ENCODE peak calls at places on chromosomes 1 and 21, in four cellular contexts. B is CD8-positive, alpha-beta T cell; U is neural progenitor cell; Y is spleen. O is an unnamed sample.

GRCh38 chr1:157363660-157364140 is 188.6 kb downstream of the FCRL5 start:
- DNase-seq in B (no peak), U (peak; percentile 71), Y (no peak), O (peak; percentile 27)

GRCh38 chr21:37367301-37367757 is 756 bp downstream of the DYRK1A start:
- DNase-seq in B (no peak), U (peak; percentile 30), Y (peak; percentile 89), O (peak; percentile 43)

GRCh38 chr1:26280333-26281042 is 602 bp downstream of the SH3BGRL3 start:
- DNase-seq in B (no peak), U (no peak), Y (peak; percentile 75), O (no peak)

GRCh38 chr1:168688679-168689657 is 40.0 kb downstream of the DPT start:
- DNase-seq in B (no peak), U (no peak), Y (no peak), O (no peak)

GRCh38 chr21:33937146-33937545 is 21.5 kb upstream of the ATP5PO start:
- DNase-seq in B (no peak), U (no peak), Y (no peak), O (no peak)

GRCh38 chr1:13699936-13700520 is at the start of gene PRDM2:
- DNase-seq in B (peak; percentile 44), U (peak; percentile 74), Y (peak; percentile 93), O (peak; percentile 75)

GRCh38 chr1:80164150-80164549 is 1157.6 kb upstream of the ADGRL4 start:
- DNase-seq in B (no peak), U (no peak), Y (no peak), O (no peak)

GRCh38 chr1:87335175-87335992 is 6.7 kb downstream of the LMO4 start:
- DNase-seq in B (peak; percentile 48), U (peak; percentile 73), Y (peak; percentile 96), O (peak; percentile 72)

GRCh38 chr1:85601930-85602329 is 21.4 kb downstream of the CCN1 start:
- DNase-seq in B (no peak), U (no peak), Y (no peak), O (no peak)

GRCh38 chr1:22048351-22049192 is 3.9 kb upstream of the CDC42 start:
- DNase-seq in B (no peak), U (no peak), Y (no peak), O (no peak)

GRCh38 chr1:47990286-47990685 is 6.9 kb downstream of the TRABD2B start:
- DNase-seq in B (no peak), U (no peak), Y (no peak), O (no peak)

GRCh38 chr1:23779826-23780371 is 1.7 kb downstream of the PITHD1 start:
- DNase-seq in B (no peak), U (no peak), Y (no peak), O (no peak)

GRCh38 chr1:216186131-216186530 is 237.1 kb downstream of the USH2A start:
- DNase-seq in B (no peak), U (no peak), Y (no peak), O (peak; percentile 15)

GRCh38 chr1:19439464-19440171 is 45.7 kb downstream of the CAPZB start:
- DNase-seq in B (peak; percentile 22), U (peak; percentile 49), Y (no peak), O (no peak)

GRCh38 chr1:21820597-21821232 is 8.7 kb downstream of the LDLRAD2 start:
- DNase-seq in B (no peak), U (no peak), Y (no peak), O (no peak)

GRCh38 chr1:155085504-155086181 is 7.0 kb downstream of the EFNA3 start:
- DNase-seq in B (peak; percentile 59), U (peak; percentile 56), Y (peak; percentile 92), O (peak; percentile 45)

GRCh38 chr1:100306735-100307313 is 40.8 kb downstream of the RTCA start:
- DNase-seq in B (no peak), U (no peak), Y (no peak), O (no peak)

GRCh38 chr1:116693759-116694482 is 26.4 kb upstream of the IGSF3 start:
- DNase-seq in B (no peak), U (no peak), Y (no peak), O (no peak)

GRCh38 chr1:58446368-58446767 is 100.2 kb downstream of the OMA1 start:
- DNase-seq in B (no peak), U (no peak), Y (no peak), O (no peak)

GRCh38 chr1:17239420-17239819 is 9.5 kb upstream of the PADI3 start:
- DNase-seq in B (no peak), U (peak; percentile 93), Y (no peak), O (peak; percentile 83)

GRCh38 chr1:234721476-234722266 is 111.7 kb upstream of the IRF2BP2 start:
- DNase-seq in B (no peak), U (no peak), Y (no peak), O (no peak)

GRCh38 chr1:210949039-210949438 is 184.9 kb downstream of the KCNH1 start:
- DNase-seq in B (no peak), U (no peak), Y (no peak), O (no peak)

GRCh38 chr1:231369282-231369681 is 31.2 kb downstream of the SPRTN start:
- DNase-seq in B (no peak), U (peak; percentile 20), Y (no peak), O (no peak)
- TF ChIP-seq CTCF in B (no peak), U (no peak), Y (no peak), O (no peak)

DNA sequence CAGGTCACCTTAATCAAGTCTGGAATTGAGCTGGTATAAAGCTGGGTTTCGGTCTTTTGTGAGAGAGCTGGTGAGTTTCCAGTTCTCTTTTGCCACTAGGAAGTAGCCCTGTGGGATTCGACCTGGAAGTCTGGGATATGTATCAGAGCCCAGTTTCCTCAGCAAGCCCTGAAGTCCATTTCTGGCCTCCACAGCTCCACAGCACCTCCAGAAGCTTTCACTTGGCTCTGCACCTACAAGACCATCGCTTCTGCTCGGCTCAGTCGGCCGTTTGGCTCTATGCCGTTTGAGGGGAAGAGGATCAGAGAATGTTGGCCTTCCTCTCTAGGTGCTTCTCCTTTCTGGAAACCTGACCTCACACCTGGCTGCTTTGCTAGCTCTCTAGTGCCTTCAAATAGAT is 148.0 kb downstream of the GALNT2 start:
- DNase-seq in B (no peak), U (peak; percentile 52), Y (no peak), O (no peak)
- TF ChIP-seq CTCF in B (no peak), U (peak; percentile 48), Y (no peak), O (no peak)

DNA sequence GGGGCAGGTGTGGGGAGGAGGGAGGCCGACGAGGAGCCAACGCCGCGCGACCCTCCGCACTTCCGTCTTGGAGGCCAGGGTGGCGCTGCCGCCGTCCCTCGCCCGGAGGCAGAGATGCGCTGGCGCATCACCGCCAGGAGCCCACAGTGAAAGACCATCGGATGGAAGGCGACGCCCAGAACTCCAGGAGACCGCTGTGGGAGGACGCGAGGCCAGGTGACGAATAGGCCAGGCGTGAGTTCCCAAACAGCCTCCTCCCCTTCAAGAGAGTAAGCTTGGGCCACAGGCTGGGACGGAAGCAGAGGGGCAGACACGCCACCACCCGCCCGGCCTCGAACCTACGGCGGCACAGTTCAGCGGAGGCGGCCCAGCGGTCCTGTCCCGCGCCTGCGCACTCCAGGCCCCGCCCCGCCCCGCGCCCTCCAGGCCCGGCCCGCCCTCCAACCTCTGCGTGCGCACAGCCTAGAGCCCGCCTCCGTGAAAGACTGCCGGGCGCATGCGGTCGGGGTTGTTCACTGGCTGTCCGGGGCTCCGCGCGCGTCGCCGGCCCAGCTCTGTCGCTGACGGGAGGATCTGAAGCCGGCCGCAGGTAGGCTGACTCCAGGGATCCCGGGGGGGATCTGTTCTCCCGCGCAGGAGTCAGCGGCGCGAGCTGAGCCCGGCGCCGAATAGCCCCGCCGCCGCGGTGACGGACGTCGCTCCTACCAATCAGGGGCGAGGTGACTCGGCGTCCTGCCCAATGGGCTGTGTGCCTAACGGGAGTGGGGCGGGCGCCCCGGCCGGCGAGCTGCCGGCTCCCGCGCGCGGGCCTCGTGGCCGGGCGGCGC is at the start of gene CTPS1:
- DNase-seq in B (peak; percentile 96), U (peak; percentile 97), Y (peak; percentile 98), O (peak; percentile 96)
- TF ChIP-seq CTCF in B (no peak), U (peak; percentile 57), Y (no peak), O (no peak)

GRCh38 chr1:31263408-31263807 is 23.7 kb upstream of the NKAIN1 start:
- DNase-seq in B (no peak), U (no peak), Y (no peak), O (no peak)

GRCh38 chr1:31259746-31260145 is 20.1 kb upstream of the NKAIN1 start:
- DNase-seq in B (no peak), U (no peak), Y (no peak), O (no peak)

GRCh38 chr1:31264790-31265386 is 25.2 kb upstream of the NKAIN1 start:
- DNase-seq in B (no peak), U (no peak), Y (no peak), O (no peak)

GRCh38 chr1:31258581-31258980 is 18.9 kb upstream of the NKAIN1 start:
- DNase-seq in B (no peak), U (no peak), Y (no peak), O (no peak)

GRCh38 chr1:31261916-31262315 is 22.2 kb upstream of the NKAIN1 start:
- DNase-seq in B (no peak), U (no peak), Y (no peak), O (no peak)
- TF ChIP-seq CTCF in B (no peak), U (no peak), Y (no peak), O (no peak)

DNA sequence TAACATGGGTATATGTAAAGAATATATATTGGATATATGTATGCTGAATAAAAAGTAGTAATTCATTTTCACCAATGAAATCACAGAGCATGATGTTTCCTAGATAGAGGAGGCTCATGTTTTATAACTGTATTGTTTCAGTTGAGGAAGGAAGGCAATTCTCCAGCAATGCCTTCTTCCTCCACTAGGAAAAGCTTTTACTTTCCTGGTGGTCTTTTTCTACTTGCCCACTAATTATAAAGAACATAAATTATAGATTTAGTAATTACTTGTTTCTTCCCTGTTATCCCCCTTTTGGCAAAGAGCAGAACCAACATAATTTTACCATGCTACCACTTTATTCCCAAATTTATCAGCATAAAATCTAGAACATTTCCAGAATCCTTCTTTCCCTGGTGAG is 159.0 kb downstream of the PLA2G4A start:
- DNase-seq in B (no peak), U (no peak), Y (no peak), O (no peak)
- TF ChIP-seq CTCF in B (no peak), U (peak; percentile 45), Y (no peak), O (peak; percentile 27)

GRCh38 chr1:102970496-102971078 is 137.7 kb downstream of the COL11A1 start:
- DNase-seq in B (no peak), U (peak; percentile 86), Y (no peak), O (peak; percentile 40)
- TF ChIP-seq CTCF in B (no peak), U (peak; percentile 80), Y (peak; percentile 56), O (peak; percentile 72)

GRCh38 chr1:165768513-165769394 is at the start of gene TMCO1:
- DNase-seq in B (peak; percentile 89), U (peak; percentile 99), Y (peak; percentile 99), O (peak; percentile 88)
- TF ChIP-seq CTCF in B (peak; percentile 24), U (peak; percentile 33), Y (peak; percentile 40), O (no peak)

GRCh38 chr1:173482683-173483082 is 5.5 kb downstream of the PRDX6 start:
- DNase-seq in B (no peak), U (no peak), Y (no peak), O (no peak)
- TF ChIP-seq CTCF in B (no peak), U (no peak), Y (no peak), O (no peak)

DNA sequence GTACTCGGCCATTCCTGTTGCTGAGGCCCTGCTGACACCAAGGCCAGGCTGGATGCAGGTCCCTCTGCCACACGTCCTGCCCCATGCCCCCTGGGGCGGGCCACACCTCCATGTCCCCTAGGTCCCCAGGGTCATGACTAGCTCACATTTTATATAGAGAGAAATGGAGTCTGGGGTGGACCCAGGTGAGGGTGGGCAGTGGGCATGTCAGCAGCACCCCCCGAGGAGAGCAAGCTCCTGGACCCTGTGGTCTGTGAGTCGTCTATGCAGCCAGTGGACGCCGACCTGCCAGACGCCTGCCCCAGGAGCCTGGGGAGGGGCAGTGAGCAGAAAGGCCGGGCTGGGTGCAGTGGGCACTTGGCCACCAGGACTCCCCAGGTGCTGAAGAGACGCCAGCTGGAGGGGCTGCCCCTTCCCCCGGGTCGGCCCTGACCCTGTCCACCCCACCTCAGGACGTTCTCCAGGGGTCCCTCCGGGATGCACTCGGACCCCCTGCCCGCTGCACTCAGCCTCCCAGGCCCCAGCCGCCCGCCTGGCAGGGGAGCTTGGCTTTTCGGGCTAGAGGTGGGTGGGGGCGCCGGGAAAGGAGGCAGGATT is 15.9 kb downstream of the SAMD11 start:
- DNase-seq in B (no peak), U (no peak), Y (no peak), O (no peak)
- TF ChIP-seq CTCF in B (no peak), U (no peak), Y (no peak), O (no peak)